ENCODE peak calls at places on chromosomes 3 and 15, in eight cellular contexts. Y is activated CD8-positive, alpha-beta memory T cell treated with anti-CD3 and anti-CD28 coated beads, Interleukin-2, amount 10 ng/mL, durations not matched to agents 7 days and 5 days; O is lung microvascular endothelial cell; X is RPMI7951; A is stimulated activated effector memory CD8-positive, alpha-beta T cell treated with anti-CD3 and anti-CD28 coated beads, Interleukin-12 subunit alpha, Interleukin-12 subunit beta, amount 100 ng/mL, for 72 hours; J is left cardiac atrium; S is ELR; B is kidney glomerular epithelial cell. U is an unnamed sample.

GRCh38 chr15:52558196-52558595 is 10.6 kb downstream of the ARPP19 start:
- DNase-seq in Y (peak), O (no peak), X (peak), A (peak), J (no peak), S (peak), B (peak), U (peak)

GRCh38 chr3:185764168-185764988 is 60.5 kb downstream of the IGF2BP2 start:
- DNase-seq in Y (no peak), O (no peak), X (peak), A (no peak), J (no peak), S (peak), B (no peak), U (no peak)

GRCh38 chr3:35665390-35666055 is 26.2 kb downstream of the ARPP21 start:
- DNase-seq in Y (no peak), O (peak), X (no peak), A (no peak), J (no peak), S (no peak), B (no peak), U (no peak)

GRCh38 chr3:59310736-59311135 is 260.9 kb upstream of the CFAP20DC start:
- DNase-seq in Y (no peak), O (no peak), X (no peak), A (no peak), J (no peak), S (no peak), B (no peak), U (no peak)

GRCh38 chr3:119323401-119324107 is 29.4 kb downstream of the ARHGAP31 start:
- DNase-seq in Y (no peak), O (peak), X (no peak), A (no peak), J (no peak), S (no peak), B (no peak), U (no peak)

GRCh38 chr3:97360804-97361203 is 403.8 kb upstream of the ARL6 start:
- DNase-seq in Y (no peak), O (no peak), X (no peak), A (no peak), J (no peak), S (no peak), B (no peak), U (no peak)

GRCh38 chr15:29874977-29875376 is 52.7 kb upstream of the TJP1 start:
- DNase-seq in Y (no peak), O (no peak), X (no peak), A (no peak), J (no peak), S (no peak), B (no peak), U (no peak)

GRCh38 chr3:14511623-14511965 is 28.5 kb downstream of the GRIP2 start:
- DNase-seq in Y (no peak), O (no peak), X (no peak), A (no peak), J (no peak), S (no peak), B (no peak), U (no peak)

GRCh38 chr3:13711911-13712650 is 163.2 kb downstream of the FBLN2 start:
- DNase-seq in Y (no peak), O (no peak), X (no peak), A (peak), J (no peak), S (no peak), B (no peak), U (no peak)

GRCh38 chr15:52486003-52486996 is 42.4 kb downstream of the MYO5A start:
- DNase-seq in Y (no peak), O (peak), X (peak), A (no peak), J (no peak), S (no peak), B (no peak), U (peak)

GRCh38 chr3:185028121-185028520 is 124.7 kb downstream of the C3orf70 start:
- DNase-seq in Y (no peak), O (no peak), X (no peak), A (no peak), J (no peak), S (no peak), B (no peak), U (no peak)

GRCh38 chr15:61624950-61625349 is 395.8 kb upstream of the RORA start:
- DNase-seq in Y (no peak), O (no peak), X (no peak), A (no peak), J (no peak), S (no peak), B (no peak), U (no peak)

GRCh38 chr15:89794627-89795241 is 18.6 kb downstream of the MESP2 start:
- DNase-seq in Y (no peak), O (peak), X (peak), A (no peak), J (no peak), S (no peak), B (no peak), U (peak)

GRCh38 chr3:146274833-146275232 is 23.9 kb upstream of the PLSCR4 start:
- DNase-seq in Y (no peak), O (peak), X (peak), A (no peak), J (no peak), S (peak), B (no peak), U (no peak)

GRCh38 chr15:64697911-64698369 is 77.4 kb downstream of the RBPMS2 start:
- DNase-seq in Y (peak), O (no peak), X (no peak), A (peak), J (no peak), S (peak), B (peak), U (peak)

GRCh38 chr3:30682434-30683155 is 76.2 kb downstream of the TGFBR2 start:
- DNase-seq in Y (no peak), O (no peak), X (no peak), A (no peak), J (no peak), S (no peak), B (no peak), U (no peak)